ENCODE peak calls at places on chromosome 1, in ten cellular contexts. F is stimulated activated CD4-positive, alpha-beta T cell treated with anti-CD3 and anti-CD28 coated beads, Interleukin-4, amount 100 ng/mL, for 1 hour; K is GDM1; P is body of pancreas; L is mucosa of descending colon; I is HTR-8/SVneo; A is astrocyte of the cerebellum; O is spleen; G is type B pancreatic cell; H is HT1080. E is an unnamed sample.

GRCh38 chr1:192535916-192536662 is 39.5 kb upstream of the RGS1 start:
- DNase-seq in F (no peak), K (no peak), P (no peak), L (no peak), I (no peak), A (no peak), O (no peak), G (no peak), H (no peak), E (no peak)

GRCh38 chr1:157240495-157241184 is 102.4 kb upstream of the ETV3 start:
- DNase-seq in F (no peak), K (no peak), P (peak), L (peak), I (no peak), A (no peak), O (no peak), G (no peak), H (peak), E (no peak)

GRCh38 chr1:109371271-109371739 is 26.4 kb downstream of the SORT1 start:
- DNase-seq in F (no peak), K (no peak), P (no peak), L (no peak), I (no peak), A (no peak), O (no peak), G (no peak), H (peak), E (no peak)

GRCh38 chr1:225423518-225423855 is 4.4 kb downstream of the LBR start:
- DNase-seq in F (no peak), K (no peak), P (no peak), L (no peak), I (no peak), A (no peak), O (no peak), G (no peak), H (no peak), E (no peak)

GRCh38 chr1:5721634-5722215 is 270.5 kb downstream of the NPHP4 start:
- DNase-seq in F (no peak), K (no peak), P (no peak), L (no peak), I (no peak), A (no peak), O (no peak), G (no peak), H (no peak), E (no peak)

GRCh38 chr1:216462061-216462775 is 39.0 kb upstream of the USH2A start:
- DNase-seq in F (no peak), K (no peak), P (no peak), L (no peak), I (no peak), A (no peak), O (no peak), G (no peak), H (peak), E (no peak)

GRCh38 chr1:23908453-23909341 is 4.5 kb downstream of the CNR2 start:
- DNase-seq in F (no peak), K (peak), P (no peak), L (no peak), I (no peak), A (no peak), O (peak), G (no peak), H (no peak), E (no peak)

GRCh38 chr1:97820470-97821188 is 100.2 kb downstream of the DPYD start:
- DNase-seq in F (no peak), K (no peak), P (no peak), L (no peak), I (no peak), A (no peak), O (no peak), G (no peak), H (peak), E (no peak)

GRCh38 chr1:84208935-84209334 is 64.9 kb downstream of the PRKACB start:
- DNase-seq in F (no peak), K (no peak), P (no peak), L (no peak), I (no peak), A (no peak), O (no peak), G (no peak), H (peak), E (no peak)

E was measured in smooth muscle cell of the brain vasculature.